ENCODE peak calls at places on chromosomes 1 and 21, in eight cellular contexts. One of them, this sample, is unnamed.

GRCh38 chr1:163406787-163407186 is 85.0 kb downstream of the NUF2 start:
- DNase-seq in body of pancreas: no peak
- DNase-seq in mucosa of descending colon: no peak
- DNase-seq in adrenal gland: no peak
- DNase-seq in fibroblast of lung: no peak
- DNase-seq in GM23248: no peak
- DNase-seq in lower lobe of right lung: no peak
- DNase-seq in ovary: no peak
- DNase-seq in this sample: no peak

GRCh38 chr1:46131093-46131492 is 1.3 kb downstream of the PIK3R3 start:
- DNase-seq in body of pancreas: no peak
- DNase-seq in mucosa of descending colon: no peak
- DNase-seq in fibroblast of lung: peak; percentile 47
- DNase-seq in adrenal gland: no peak
- DNase-seq in lower lobe of right lung: no peak
- DNase-seq in GM23248: peak; percentile 24
- DNase-seq in ovary: no peak
- DNase-seq in this sample: no peak

GRCh38 chr1:63662056-63662836 is 69.0 kb downstream of the PGM1 start:
- DNase-seq in adrenal gland: no peak
- DNase-seq in lower lobe of right lung: no peak
- DNase-seq in fibroblast of lung: peak; percentile 87
- DNase-seq in GM23248: peak; percentile 94
- DNase-seq in body of pancreas: no peak
- DNase-seq in mucosa of descending colon: no peak
- DNase-seq in ovary: peak; percentile 40
- DNase-seq in this sample: no peak

GRCh38 chr1:11098931-11099309 is 749 bp downstream of the EXOSC10 start:
- DNase-seq in body of pancreas: no peak
- DNase-seq in mucosa of descending colon: no peak
- DNase-seq in ovary: no peak
- DNase-seq in GM23248: no peak
- DNase-seq in lower lobe of right lung: no peak
- DNase-seq in fibroblast of lung: no peak
- DNase-seq in adrenal gland: no peak
- DNase-seq in this sample: no peak

GRCh38 chr1:3022511-3022973 is 1.3 kb downstream of the ACTRT2 start:
- DNase-seq in body of pancreas: no peak
- DNase-seq in GM23248: no peak
- DNase-seq in ovary: no peak
- DNase-seq in fibroblast of lung: no peak
- DNase-seq in lower lobe of right lung: peak; percentile 40
- DNase-seq in adrenal gland: no peak
- DNase-seq in mucosa of descending colon: no peak
- DNase-seq in this sample: no peak

GRCh38 chr1:61301824-61302652 is 219.7 kb downstream of the NFIA start:
- DNase-seq in lower lobe of right lung: no peak
- DNase-seq in fibroblast of lung: peak; percentile 66
- DNase-seq in GM23248: peak; percentile 89
- DNase-seq in body of pancreas: peak; percentile 46
- DNase-seq in adrenal gland: no peak
- DNase-seq in mucosa of descending colon: no peak
- DNase-seq in ovary: no peak
- DNase-seq in this sample: no peak

GRCh38 chr1:216616425-216616824 is 106.8 kb downstream of the ESRRG start:
- DNase-seq in mucosa of descending colon: no peak
- DNase-seq in lower lobe of right lung: no peak
- DNase-seq in adrenal gland: no peak
- DNase-seq in ovary: no peak
- DNase-seq in fibroblast of lung: no peak
- DNase-seq in body of pancreas: no peak
- DNase-seq in GM23248: no peak
- DNase-seq in this sample: no peak

GRCh38 chr1:109908857-109909256 is 1.8 kb upstream of the CSF1 start:
- DNase-seq in GM23248: no peak
- DNase-seq in lower lobe of right lung: no peak
- DNase-seq in body of pancreas: no peak
- DNase-seq in fibroblast of lung: no peak
- DNase-seq in mucosa of descending colon: no peak
- DNase-seq in adrenal gland: no peak
- DNase-seq in ovary: no peak
- DNase-seq in this sample: no peak

GRCh38 chr1:241451981-241452380 is 67.6 kb downstream of the FH start:
- DNase-seq in ovary: no peak
- DNase-seq in adrenal gland: no peak
- DNase-seq in GM23248: no peak
- DNase-seq in body of pancreas: no peak
- DNase-seq in fibroblast of lung: no peak
- DNase-seq in lower lobe of right lung: no peak
- DNase-seq in mucosa of descending colon: no peak
- DNase-seq in this sample: no peak

GRCh38 chr1:173562813-173563212 is 40.1 kb downstream of the SLC9C2 start:
- DNase-seq in ovary: no peak
- DNase-seq in GM23248: no peak
- DNase-seq in adrenal gland: no peak
- DNase-seq in mucosa of descending colon: no peak
- DNase-seq in body of pancreas: no peak
- DNase-seq in lower lobe of right lung: no peak
- DNase-seq in fibroblast of lung: no peak
- DNase-seq in this sample: no peak

GRCh38 chr1:163205513-163205912 is 2.8 kb upstream of the RGS5 start:
- DNase-seq in GM23248: peak; percentile 58
- DNase-seq in ovary: no peak
- DNase-seq in mucosa of descending colon: no peak
- DNase-seq in fibroblast of lung: no peak
- DNase-seq in body of pancreas: no peak
- DNase-seq in lower lobe of right lung: no peak
- DNase-seq in adrenal gland: no peak
- DNase-seq in this sample: no peak

GRCh38 chr21:43958364-43959158 is 53.5 kb upstream of the TRAPPC10 start:
- DNase-seq in fibroblast of lung: no peak
- DNase-seq in lower lobe of right lung: no peak
- DNase-seq in ovary: no peak
- DNase-seq in mucosa of descending colon: no peak
- DNase-seq in body of pancreas: no peak
- DNase-seq in GM23248: no peak
- DNase-seq in adrenal gland: no peak
- DNase-seq in this sample: no peak

GRCh38 chr1:182198006-182198605 is 136.6 kb upstream of the ZNF648 start:
- DNase-seq in body of pancreas: no peak
- DNase-seq in fibroblast of lung: peak; percentile 32
- DNase-seq in adrenal gland: no peak
- DNase-seq in ovary: no peak
- DNase-seq in lower lobe of right lung: no peak
- DNase-seq in mucosa of descending colon: no peak
- DNase-seq in GM23248: peak; percentile 34
- DNase-seq in this sample: no peak

GRCh38 chr1:223670458-223671159 is 5.1 kb upstream of the CAPN8 start:
- DNase-seq in mucosa of descending colon: no peak
- DNase-seq in body of pancreas: peak; percentile 70
- DNase-seq in lower lobe of right lung: peak; percentile 62
- DNase-seq in adrenal gland: peak; percentile 32
- DNase-seq in GM23248: peak; percentile 68
- DNase-seq in fibroblast of lung: peak; percentile 39
- DNase-seq in ovary: no peak
- DNase-seq in this sample: no peak

GRCh38 chr1:30700528-30701265 is 22.7 kb downstream of the MATN1 start:
- DNase-seq in body of pancreas: peak; percentile 44
- DNase-seq in fibroblast of lung: peak; percentile 61
- DNase-seq in GM23248: peak; percentile 90
- DNase-seq in mucosa of descending colon: no peak
- DNase-seq in lower lobe of right lung: no peak
- DNase-seq in ovary: peak; percentile 77
- DNase-seq in adrenal gland: peak; percentile 86
- DNase-seq in this sample: peak; percentile 78

GRCh38 chr1:236301958-236302335 is 20.2 kb upstream of the ERO1B start:
- DNase-seq in lower lobe of right lung: no peak
- DNase-seq in ovary: no peak
- DNase-seq in body of pancreas: peak; percentile 78
- DNase-seq in GM23248: no peak
- DNase-seq in mucosa of descending colon: no peak
- DNase-seq in fibroblast of lung: no peak
- DNase-seq in adrenal gland: no peak
- DNase-seq in this sample: no peak

GRCh38 chr1:87560961-87561360 is 232.3 kb downstream of the LMO4 start:
- DNase-seq in body of pancreas: no peak
- DNase-seq in lower lobe of right lung: no peak
- DNase-seq in GM23248: peak; percentile 5
- DNase-seq in mucosa of descending colon: no peak
- DNase-seq in ovary: no peak
- DNase-seq in fibroblast of lung: no peak
- DNase-seq in adrenal gland: no peak
- DNase-seq in this sample: no peak

GRCh38 chr1:184870319-184870718 is 104.0 kb downstream of the NIBAN1 start:
- DNase-seq in fibroblast of lung: no peak
- DNase-seq in GM23248: no peak
- DNase-seq in ovary: no peak
- DNase-seq in body of pancreas: no peak
- DNase-seq in lower lobe of right lung: no peak
- DNase-seq in mucosa of descending colon: no peak
- DNase-seq in adrenal gland: no peak
- DNase-seq in this sample: no peak

GRCh38 chr21:45824546-45825208 is 156.9 kb upstream of the COL6A1 start:
- DNase-seq in adrenal gland: no peak
- DNase-seq in lower lobe of right lung: no peak
- DNase-seq in mucosa of descending colon: no peak
- DNase-seq in body of pancreas: no peak
- DNase-seq in GM23248: no peak
- DNase-seq in ovary: no peak
- DNase-seq in fibroblast of lung: no peak
- DNase-seq in this sample: no peak

GRCh38 chr1:245860681-245861552 is 646.2 kb downstream of the SMYD3 start:
- DNase-seq in mucosa of descending colon: no peak
- DNase-seq in adrenal gland: no peak
- DNase-seq in fibroblast of lung: peak; percentile 66
- DNase-seq in GM23248: peak; percentile 74
- DNase-seq in ovary: no peak
- DNase-seq in body of pancreas: no peak
- DNase-seq in lower lobe of right lung: no peak
- DNase-seq in this sample: no peak

GRCh38 chr1:153662269-153662668 is 3.8 kb downstream of the SNAPIN start:
- DNase-seq in ovary: no peak
- DNase-seq in mucosa of descending colon: no peak
- DNase-seq in adrenal gland: no peak
- DNase-seq in GM23248: no peak
- DNase-seq in fibroblast of lung: no peak
- DNase-seq in lower lobe of right lung: no peak
- DNase-seq in body of pancreas: no peak
- DNase-seq in this sample: no peak

GRCh38 chr1:211944733-211945500 is 90.4 kb downstream of the INTS7 start:
- DNase-seq in GM23248: no peak
- DNase-seq in ovary: no peak
- DNase-seq in fibroblast of lung: peak; percentile 10
- DNase-seq in body of pancreas: peak; percentile 82
- DNase-seq in lower lobe of right lung: no peak
- DNase-seq in adrenal gland: peak; percentile 70
- DNase-seq in mucosa of descending colon: peak; percentile 68
- DNase-seq in this sample: no peak

GRCh38 chr1:9539829-9540550 is 725 bp downstream of the SLC25A33 start:
- DNase-seq in fibroblast of lung: peak; percentile 46
- DNase-seq in body of pancreas: peak; percentile 55
- DNase-seq in GM23248: peak; percentile 84
- DNase-seq in ovary: peak; percentile 55
- DNase-seq in adrenal gland: peak; percentile 43
- DNase-seq in lower lobe of right lung: peak; percentile 70
- DNase-seq in mucosa of descending colon: peak; percentile 75
- DNase-seq in this sample: peak; percentile 88

GRCh38 chr1:96979869-96980268 is 258.3 kb downstream of the PTBP2 start:
- DNase-seq in adrenal gland: no peak
- DNase-seq in body of pancreas: no peak
- DNase-seq in GM23248: no peak
- DNase-seq in fibroblast of lung: no peak
- DNase-seq in mucosa of descending colon: no peak
- DNase-seq in lower lobe of right lung: no peak
- DNase-seq in ovary: no peak
- DNase-seq in this sample: no peak
- H3K4me1 ChIP-seq in adrenal gland: no peaks in the 10 kb centered on the region
- H3K4me1 ChIP-seq in body of pancreas: no peaks in the 10 kb centered on the region
- H3K4me1 ChIP-seq in GM23248: no peaks in the 10 kb centered on the region
- H3K4me1 ChIP-seq in fibroblast of lung: no peaks in the 10 kb centered on the region
- H3K4me1 ChIP-seq in mucosa of descending colon: no peaks in the 10 kb centered on the region
- H3K4me1 ChIP-seq in lower lobe of right lung: no peaks in the 10 kb centered on the region
- H3K4me1 ChIP-seq in ovary: no peaks in the 10 kb centered on the region
- H3K4me1 ChIP-seq in this sample: no peaks in the 10 kb centered on the region

DNA sequence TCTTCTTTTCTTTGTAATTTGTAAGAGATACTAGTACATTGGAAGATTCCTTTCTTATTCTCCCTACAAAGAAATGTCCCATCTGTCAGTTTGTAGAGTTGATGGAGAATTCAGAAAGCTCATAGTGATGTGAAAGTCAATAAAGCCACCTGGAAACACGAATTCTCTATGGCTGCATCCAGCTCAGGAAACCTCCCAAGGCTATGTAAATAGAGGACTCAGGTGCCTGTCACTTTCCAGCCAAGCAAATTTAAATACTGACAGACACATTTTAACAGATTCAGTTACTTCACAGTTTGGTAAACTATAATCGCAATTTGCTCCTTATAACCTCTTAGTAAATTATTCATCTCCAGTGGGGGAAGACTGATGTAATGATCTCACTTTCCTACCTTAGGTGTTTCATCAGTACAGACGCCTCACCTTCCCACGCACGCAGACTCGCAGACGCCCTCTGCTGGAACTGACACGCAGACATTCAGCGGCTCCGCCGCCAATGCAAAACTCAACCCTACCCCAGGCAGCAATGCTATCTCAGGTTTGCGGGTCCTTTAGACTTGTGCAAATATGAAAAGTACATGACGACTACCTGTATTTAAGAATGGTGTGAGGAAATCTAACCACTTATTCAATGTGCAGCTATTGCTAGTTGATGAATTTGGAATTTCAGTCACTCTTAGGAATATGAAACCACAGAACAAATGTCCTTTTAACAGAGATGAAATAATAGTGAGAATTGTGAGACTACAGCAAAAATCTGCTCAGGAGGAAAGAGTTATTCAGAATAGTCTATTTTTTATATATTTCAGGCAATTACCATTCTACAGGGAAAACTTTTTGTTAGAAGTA is 60.6 kb downstream of the PTPRC start:
- DNase-seq in adrenal gland: peak; percentile 59
- DNase-seq in body of pancreas: peak; percentile 69
- DNase-seq in lower lobe of right lung: peak; percentile 76
- DNase-seq in fibroblast of lung: peak; percentile 28
- DNase-seq in ovary: no peak
- DNase-seq in mucosa of descending colon: peak; percentile 73
- DNase-seq in GM23248: peak; percentile 67
- DNase-seq in this sample: no peak
- H3K4me3 ChIP-seq in adrenal gland: no peak overlapping the region
- H3K4me3 ChIP-seq in body of pancreas: no peak overlapping the region
- H3K4me3 ChIP-seq in lower lobe of right lung: no peak overlapping the region
- H3K4me3 ChIP-seq in fibroblast of lung: no peak overlapping the region
- H3K4me3 ChIP-seq in ovary: no peak overlapping the region
- H3K4me3 ChIP-seq in mucosa of descending colon: no peak overlapping the region
- H3K4me3 ChIP-seq in GM23248: peak overlapping the region; percentile 36
- H3K4me3 ChIP-seq in this sample: no peak overlapping the region

GRCh38 chr1:75786901-75787455 is 922 bp downstream of the RABGGTB start:
- DNase-seq in lower lobe of right lung: no peak
- DNase-seq in fibroblast of lung: no peak
- DNase-seq in GM23248: peak; percentile 36
- DNase-seq in mucosa of descending colon: no peak
- DNase-seq in body of pancreas: no peak
- DNase-seq in ovary: no peak
- DNase-seq in adrenal gland: no peak
- DNase-seq in this sample: no peak
- H3K4me1 ChIP-seq in lower lobe of right lung: peaks cover 42% of the 10 kb centered on the region
- H3K4me1 ChIP-seq in fibroblast of lung: peaks cover 2% of the 10 kb centered on the region
- H3K4me1 ChIP-seq in GM23248: peaks cover 32% of the 10 kb centered on the region
- H3K4me1 ChIP-seq in mucosa of descending colon: peaks cover 40% of the 10 kb centered on the region
- H3K4me1 ChIP-seq in body of pancreas: peaks cover 54% of the 10 kb centered on the region
- H3K4me1 ChIP-seq in ovary: peaks cover 5% of the 10 kb centered on the region
- H3K4me1 ChIP-seq in adrenal gland: peaks cover 54% of the 10 kb centered on the region
- H3K4me1 ChIP-seq in this sample: peaks cover 11% of the 10 kb centered on the region

GRCh38 chr1:192151176-192151575 is 7.1 kb upstream of the RGS18 start:
- DNase-seq in adrenal gland: no peak
- DNase-seq in fibroblast of lung: no peak
- DNase-seq in GM23248: no peak
- DNase-seq in body of pancreas: no peak
- DNase-seq in ovary: no peak
- DNase-seq in lower lobe of right lung: no peak
- DNase-seq in mucosa of descending colon: no peak
- DNase-seq in this sample: no peak
- H3K4me3 ChIP-seq in adrenal gland: no peak overlapping the region
- H3K4me3 ChIP-seq in fibroblast of lung: no peak overlapping the region
- H3K4me3 ChIP-seq in GM23248: no peak overlapping the region
- H3K4me3 ChIP-seq in body of pancreas: no peak overlapping the region
- H3K4me3 ChIP-seq in ovary: no peak overlapping the region
- H3K4me3 ChIP-seq in lower lobe of right lung: no peak overlapping the region
- H3K4me3 ChIP-seq in mucosa of descending colon: no peak overlapping the region
- H3K4me3 ChIP-seq in this sample: no peak overlapping the region